ENCODE peak calls at places on chromosome 14, in eight cellular contexts. G is prostate gland, E is fibroblast of pulmonary artery, K is GM10248, M is GM20000, D is Kasumi-1, L is Daoy, A is hypothalamus. V is an unnamed sample.

GRCh38 chr14:74502236-74503019 is 8.9 kb downstream of the ISCA2 start:
- DNase-seq in G (no peak), E (peak; percentile 56), K (peak; percentile 59), M (peak; percentile 50), D (peak; percentile 54), L (peak; percentile 50), A (no peak), V (peak; percentile 87)

GRCh38 chr14:52048132-52048531 is 20.7 kb downstream of the NID2 start:
- DNase-seq in G (no peak), E (no peak), K (no peak), M (no peak), D (no peak), L (no peak), A (no peak), V (no peak)

GRCh38 chr14:103205541-103205906 is 82.3 kb downstream of the TNFAIP2 start:
- DNase-seq in G (no peak), E (no peak), K (no peak), M (no peak), D (no peak), L (no peak), A (no peak), V (no peak)

GRCh38 chr14:106024983-106025604 is 498.7 kb downstream of the TMEM121 start:
- DNase-seq in G (no peak), E (no peak), K (no peak), M (no peak), D (no peak), L (no peak), A (no peak), V (no peak)

GRCh38 chr14:93114068-93114710 is 1.5 kb downstream of the ITPK1 start:
- DNase-seq in G (no peak), E (no peak), K (no peak), M (no peak), D (no peak), L (no peak), A (peak; percentile 36), V (no peak)

GRCh38 chr14:85597701-85598100 is 67.8 kb downstream of the FLRT2 start:
- DNase-seq in G (no peak), E (no peak), K (no peak), M (no peak), D (no peak), L (no peak), A (no peak), V (no peak)

GRCh38 chr14:99395904-99396530 is 84.6 kb downstream of the SETD3 start:
- DNase-seq in G (no peak), E (peak; percentile 24), K (no peak), M (no peak), D (peak; percentile 19), L (peak; percentile 90), A (peak; percentile 10), V (no peak)

GRCh38 chr14:36996133-36996856 is 176.1 kb downstream of the SLC25A21 start:
- DNase-seq in G (no peak), E (peak; percentile 11), K (no peak), M (no peak), D (no peak), L (peak; percentile 91), A (no peak), V (no peak)

GRCh38 chr14:89501381-89501780 is 84.3 kb upstream of the FOXN3 start:
- DNase-seq in G (no peak), E (no peak), K (no peak), M (no peak), D (no peak), L (no peak), A (no peak), V (no peak)

GRCh38 chr14:30283822-30284446 is 275.0 kb upstream of the G2E3 start:
- DNase-seq in G (no peak), E (peak; percentile 65), K (peak; percentile 16), M (peak; percentile 18), D (peak; percentile 49), L (peak; percentile 54), A (peak; percentile 5), V (peak; percentile 87)

GRCh38 chr14:55781046-55781445 is 201.0 kb downstream of the KTN1 start:
- DNase-seq in G (no peak), E (peak; percentile 38), K (no peak), M (no peak), D (no peak), L (peak; percentile 22), A (no peak), V (no peak)